ENCODE peak calls at places on chromosomes 6 and 20, in nine cellular contexts. L is fibroblast of lung, X is neuronal stem cell, O is lower lobe of right lung, V is hepatocyte, B is aorta, W is heart right ventricle, R is GM12878, C is cardiac muscle cell. D is an unnamed sample.
A peak's percentile ranks its signal among the peaks of the same experiment; 100 is the strongest.

GRCh38 chr6:140360651-140361050 is 986.2 kb upstream of the CITED2 start:
- DNase-seq in B (no peak), X (no peak), C (peak; percentile 38), O (no peak), R (no peak), W (no peak), L (peak; percentile 47), V (no peak), D (no peak)

GRCh38 chr6:36912583-36912982 is 26.8 kb downstream of the C6orf89 start:
- DNase-seq in R (peak; percentile 72), V (peak; percentile 30), W (no peak), O (no peak), X (no peak), B (no peak), L (peak; percentile 91), C (no peak), D (peak; percentile 73)

GRCh38 chr20:11178946-11179654 is 505.3 kb upstream of the JAG1 start:
- DNase-seq in R (no peak), O (no peak), W (no peak), L (peak; percentile 94), B (no peak), V (no peak), C (no peak), X (peak; percentile 23), D (no peak)

GRCh38 chr6:150596439-150596838 is 3.2 kb upstream of the PLEKHG1 start:
- DNase-seq in V (peak; percentile 33), X (no peak), O (no peak), W (no peak), B (no peak), R (no peak), L (no peak), C (no peak), D (no peak)

GRCh38 chr6:83463886-83464285 is 33.0 kb upstream of the ME1 start:
- DNase-seq in O (no peak), R (no peak), L (no peak), W (no peak), B (no peak), V (peak; percentile 23), C (no peak), X (no peak), D (no peak)

GRCh38 chr20:41200446-41201202 is 63.3 kb downstream of the PLCG1 start:
- DNase-seq in L (no peak), C (no peak), O (no peak), V (no peak), R (no peak), B (no peak), X (no peak), W (no peak), D (no peak)

GRCh38 chr6:15375638-15376290 is 129.9 kb downstream of the JARID2 start:
- DNase-seq in X (no peak), W (no peak), R (no peak), B (no peak), C (no peak), L (no peak), V (no peak), O (no peak), D (no peak)

GRCh38 chr6:110307368-110307767 is 50.8 kb downstream of the METTL24 start:
- DNase-seq in X (no peak), W (no peak), V (no peak), L (no peak), R (no peak), B (no peak), C (no peak), O (no peak), D (no peak)

GRCh38 chr6:44044940-44045671 is 82.1 kb downstream of the MRPL14 start:
- DNase-seq in W (no peak), C (no peak), B (no peak), X (no peak), O (no peak), V (no peak), L (no peak), R (no peak), D (no peak)

GRCh38 chr6:44046516-44047178 is 80.6 kb downstream of the MRPL14 start:
- DNase-seq in R (no peak), X (no peak), C (no peak), L (no peak), O (peak; percentile 14), B (peak; percentile 42), V (no peak), W (no peak), D (no peak)

GRCh38 chr6:44047179-44047546 is 80.1 kb downstream of the MRPL14 start:
- DNase-seq in C (no peak), V (no peak), X (no peak), B (peak; percentile 20), R (no peak), W (no peak), L (no peak), O (no peak), D (no peak)

GRCh38 chr6:44044154-44044539 is 83.1 kb downstream of the MRPL14 start:
- DNase-seq in B (peak; percentile 24), V (no peak), L (no peak), C (no peak), X (no peak), R (no peak), W (no peak), O (no peak), D (no peak)

DNA sequence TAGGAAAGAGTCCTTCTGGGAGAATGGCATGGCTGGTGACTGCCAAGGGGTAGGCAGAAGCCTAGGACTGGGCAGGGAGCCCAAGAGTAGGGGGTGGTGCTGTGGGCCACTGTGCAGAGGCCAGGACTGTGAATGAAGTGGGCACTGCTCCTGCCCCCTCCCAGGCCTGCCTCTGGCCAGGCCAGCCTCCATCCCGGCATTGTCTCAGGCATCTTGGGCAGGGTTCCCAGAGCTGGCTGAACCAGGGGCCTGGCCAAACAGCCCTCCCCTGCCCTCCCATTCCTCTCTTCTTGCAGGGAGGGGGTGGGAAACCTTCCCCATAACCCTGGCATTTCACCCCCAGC is 81.6 kb downstream of the MRPL14 start:
- DNase-seq in W (peak; percentile 63), X (no peak), O (peak; percentile 37), R (no peak), V (no peak), C (no peak), L (no peak), B (peak; percentile 68), D (no peak)
- H3K4me1 ChIP-seq in W (peaks cover 36% of the 10 kb centered on the region), X (peaks cover 34% of the 10 kb centered on the region), O (no peaks in the 10 kb centered on the region), R (peaks cover 13% of the 10 kb centered on the region), V (peaks cover 46% of the 10 kb centered on the region), C (peaks cover 30% of the 10 kb centered on the region), L (peaks cover 53% of the 10 kb centered on the region), B (no peaks in the 10 kb centered on the region), D (no peaks in the 10 kb centered on the region)

GRCh38 chr6:121612916-121613315 is 177.5 kb downstream of the GJA1 start:
- DNase-seq in R (no peak), B (no peak), L (no peak), X (no peak), V (no peak), C (no peak), O (no peak), W (no peak), D (no peak)

GRCh38 chr6:121616411-121616810 is 181.0 kb downstream of the GJA1 start:
- DNase-seq in B (no peak), L (no peak), W (no peak), C (no peak), X (no peak), O (no peak), V (no peak), R (no peak), D (no peak)

GRCh38 chr6:121617388-121617787 is 181.9 kb downstream of the GJA1 start:
- DNase-seq in X (no peak), B (no peak), C (no peak), L (no peak), R (no peak), O (no peak), V (no peak), W (no peak), D (no peak)

GRCh38 chr6:121615493-121615892 is 180.0 kb downstream of the GJA1 start:
- DNase-seq in B (no peak), C (no peak), W (no peak), O (no peak), L (no peak), R (no peak), X (no peak), V (no peak), D (no peak)

GRCh38 chr6:121614115-121614514 is 178.7 kb downstream of the GJA1 start:
- DNase-seq in R (no peak), B (peak; percentile 50), C (no peak), X (no peak), W (no peak), L (no peak), V (no peak), O (no peak), D (no peak)
- H3K27ac ChIP-seq in R (no peak overlapping the region), B (no peak overlapping the region), C (no peak overlapping the region), X (no peak overlapping the region), W (no peak overlapping the region), L (no peak overlapping the region), V (no peak overlapping the region), O (no peak overlapping the region), D (no peak overlapping the region)

GRCh38 chr6:156783958-156784357 is 6.8 kb downstream of the ARID1B start:
- DNase-seq in C (no peak), R (no peak), V (no peak), B (no peak), X (no peak), O (no peak), L (no peak), W (no peak), D (no peak)

GRCh38 chr6:156787569-156788492 is 10.7 kb downstream of the ARID1B start:
- DNase-seq in V (no peak), O (no peak), W (no peak), X (no peak), L (peak; percentile 22), C (no peak), B (no peak), R (no peak), D (no peak)

GRCh38 chr6:156782691-156783320 is 5.6 kb downstream of the ARID1B start:
- DNase-seq in V (no peak), R (no peak), C (no peak), X (no peak), L (peak; percentile 47), B (no peak), W (no peak), O (no peak), D (no peak)

GRCh38 chr6:156789081-156789943 is 12.1 kb downstream of the ARID1B start:
- DNase-seq in L (no peak), C (no peak), B (no peak), V (no peak), O (no peak), W (no peak), R (no peak), X (no peak), D (no peak)

DNA sequence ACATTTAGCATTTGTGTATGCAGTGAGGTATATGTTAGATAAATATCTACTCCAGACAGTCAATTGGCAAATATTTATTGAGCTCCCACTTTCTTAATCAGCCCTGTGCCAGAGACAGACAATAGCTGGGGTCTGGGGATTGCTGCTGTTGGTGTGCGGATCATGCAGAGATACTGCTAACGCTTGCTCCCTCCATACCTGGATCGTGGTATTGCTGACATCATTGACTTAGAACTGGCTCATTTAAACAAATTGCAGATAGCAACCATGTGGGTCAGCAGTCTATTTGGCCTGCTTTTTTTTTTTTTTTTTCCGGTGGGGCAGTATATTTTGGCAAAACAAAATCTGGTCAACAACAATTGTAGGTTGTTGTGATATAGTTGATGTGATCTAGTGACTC is 9.5 kb downstream of the ARID1B start:
- DNase-seq in C (no peak), O (no peak), L (no peak), V (no peak), X (no peak), W (no peak), B (no peak), R (no peak), D (no peak)
- H3K4me1 ChIP-seq in C (peaks cover 59% of the 10 kb centered on the region), O (peaks cover 69% of the 10 kb centered on the region), L (peaks cover 8% of the 10 kb centered on the region), V (peaks cover 32% of the 10 kb centered on the region), X (peaks cover 13% of the 10 kb centered on the region), W (peaks cover 91% of the 10 kb centered on the region), B (peaks cover 11% of the 10 kb centered on the region), R (peaks cover 24% of the 10 kb centered on the region), D (peaks cover 37% of the 10 kb centered on the region)

DNA sequence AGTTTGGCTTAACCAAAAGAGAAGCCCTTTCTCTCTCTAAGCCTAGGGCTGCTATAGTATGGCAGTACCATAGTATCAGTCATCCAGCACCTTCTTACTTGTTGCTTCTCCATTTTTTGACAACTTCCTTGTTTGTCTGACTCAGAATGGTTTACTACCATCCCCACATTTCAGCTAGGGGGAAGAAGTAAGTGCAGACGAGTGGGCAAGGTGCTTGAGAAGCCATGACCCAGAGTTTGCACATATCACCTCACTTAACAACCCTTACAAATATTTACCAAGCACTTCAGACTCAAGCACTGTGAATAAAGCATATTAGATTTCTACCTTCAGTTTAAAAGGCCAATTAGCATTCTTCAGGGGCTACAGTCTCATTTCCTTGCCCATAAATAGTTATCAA is 289.9 kb upstream of the TSHZ2 start:
- DNase-seq in X (no peak), O (no peak), C (no peak), W (no peak), R (no peak), L (no peak), B (no peak), V (no peak), D (no peak)
- H3K27ac ChIP-seq in X (no peak overlapping the region), O (no peak overlapping the region), C (no peak overlapping the region), W (no peak overlapping the region), R (no peak overlapping the region), L (no peak overlapping the region), B (no peak overlapping the region), V (no peak overlapping the region), D (no peak overlapping the region)

D was measured in naive thymus-derived CD4-positive, alpha-beta T cell.